ENCODE peak calls at places on chromosomes 12 and 14, in nine cellular contexts. K is K562, F is PC-9, D is psoas muscle, R is lower lobe of right lung, B is neuronal stem cell, E is uterus, I is cardiac muscle cell, U is endothelial cell of umbilical vein. M is an unnamed sample. For H3K4me1 and H3K27me3, the result is how much of the 10 kb centered on the place peaks cover.

GRCh38 chr12:26630546-26631027 is 202.4 kb downstream of the ITPR2 start:
- DNase-seq in U (peak), R (no peak), B (no peak), F (peak), E (peak), D (no peak), K (no peak), I (no peak), M (no peak)

GRCh38 chr12:57182918-57183575 is 33.5 kb upstream of the NXPH4 start:
- DNase-seq in K (peak), B (peak), R (peak), D (peak), U (peak), I (peak), F (peak), E (peak), M (peak)

GRCh38 chr14:22338381-22338780 is 250.6 kb downstream of the DAD1 start:
- DNase-seq in F (no peak), E (no peak), R (no peak), K (no peak), I (no peak), B (no peak), D (no peak), U (no peak), M (no peak)

GRCh38 chr14:91164676-91165075 is 50.8 kb downstream of the DGLUCY start:
- DNase-seq in U (no peak), K (no peak), D (peak), E (no peak), R (peak), B (no peak), I (no peak), F (peak), M (no peak)

GRCh38 chr12:64670856-64671639 is 60.8 kb downstream of the RASSF3 start:
- DNase-seq in D (no peak), I (peak), R (no peak), B (no peak), K (no peak), F (peak), E (peak), U (peak), M (no peak)

GRCh38 chr12:85405781-85406522 is 125.9 kb downstream of the ALX1 start:
- DNase-seq in K (no peak), I (no peak), U (no peak), B (no peak), D (no peak), F (no peak), E (no peak), R (no peak), M (no peak)

GRCh38 chr12:49706351-49707126 is 666 bp downstream of the FMNL3 start:
- DNase-seq in I (peak), U (peak), B (no peak), K (peak), D (peak), F (peak), R (peak), E (no peak), M (peak)

GRCh38 chr12:118354903-118355302 is 17.8 kb downstream of the TAOK3 start:
- DNase-seq in F (no peak), E (no peak), K (no peak), D (no peak), I (no peak), U (no peak), R (no peak), B (no peak), M (no peak)

GRCh38 chr14:56807586-56808168 is 2.6 kb downstream of the OTX2 start:
- DNase-seq in U (no peak), R (no peak), K (no peak), B (no peak), E (no peak), I (peak), F (no peak), D (no peak), M (no peak)
- H3K27ac ChIP-seq in U (no peak), R (no peak), K (no peak), B (peak), E (no peak), I (no peak), F (no peak), D (no peak), M (no peak)

GRCh38 chr12:132066345-132066685 is 77.8 kb downstream of the DDX51 start:
- DNase-seq in U (no peak), R (no peak), E (no peak), I (no peak), B (no peak), K (no peak), F (no peak), D (no peak), M (no peak)
- H3K4me1 ChIP-seq in U (under half), R (under half), E (under half), I (under half), B (under half), K (under half), F (under half), D (under half), M (under half)

GRCh38 chr14:52348796-52349195 is 34.7 kb downstream of the PTGER2 start:
- DNase-seq in K (no peak), F (no peak), I (no peak), E (no peak), B (no peak), U (no peak), D (no peak), R (no peak), M (no peak)

GRCh38 chr14:52348279-52348678 is 34.2 kb downstream of the PTGER2 start:
- DNase-seq in I (no peak), K (no peak), R (no peak), F (no peak), B (no peak), D (no peak), E (no peak), U (no peak), M (no peak)

GRCh38 chr14:52350445-52350844 is 36.3 kb downstream of the PTGER2 start:
- DNase-seq in D (no peak), F (no peak), U (no peak), E (no peak), R (no peak), K (no peak), I (no peak), B (no peak), M (no peak)

GRCh38 chr14:52349731-52350130 is 35.6 kb downstream of the PTGER2 start:
- DNase-seq in U (no peak), K (no peak), D (no peak), E (no peak), I (no peak), R (no peak), B (no peak), F (no peak), M (no peak)

GRCh38 chr14:52346778-52347177 is 32.7 kb downstream of the PTGER2 start:
- DNase-seq in B (no peak), F (no peak), U (no peak), E (no peak), K (no peak), I (no peak), D (no peak), R (no peak), M (no peak)
- H3K27me3 ChIP-seq in B (under half), F (under half), U (under half), E (under half), K (under half), I (under half), D (under half), R (under half), M (under half)

GRCh38 chr12:124747426-124748161 is 116.1 kb downstream of the SCARB1 start:
- DNase-seq in U (peak), I (no peak), K (no peak), F (no peak), R (no peak), E (peak), B (no peak), D (no peak), M (no peak)
- H3K27ac ChIP-seq in U (no peak), I (no peak), K (no peak), F (peak), R (no peak), E (peak), B (no peak), D (peak), M (no peak)

GRCh38 chr14:85106491-85106890 is 423.5 kb upstream of the FLRT2 start:
- DNase-seq in F (no peak), I (no peak), U (no peak), R (no peak), B (no peak), D (no peak), K (no peak), E (no peak), M (no peak)

GRCh38 chr14:85102591-85102990 is 427.4 kb upstream of the FLRT2 start:
- DNase-seq in K (no peak), B (no peak), E (no peak), R (no peak), F (no peak), U (no peak), I (no peak), D (no peak), M (no peak)
- H3K4me1 ChIP-seq in K (under half), B (under half), E (under half), R (under half), F (under half), U (under half), I (under half), D (under half), M (under half)

DNA sequence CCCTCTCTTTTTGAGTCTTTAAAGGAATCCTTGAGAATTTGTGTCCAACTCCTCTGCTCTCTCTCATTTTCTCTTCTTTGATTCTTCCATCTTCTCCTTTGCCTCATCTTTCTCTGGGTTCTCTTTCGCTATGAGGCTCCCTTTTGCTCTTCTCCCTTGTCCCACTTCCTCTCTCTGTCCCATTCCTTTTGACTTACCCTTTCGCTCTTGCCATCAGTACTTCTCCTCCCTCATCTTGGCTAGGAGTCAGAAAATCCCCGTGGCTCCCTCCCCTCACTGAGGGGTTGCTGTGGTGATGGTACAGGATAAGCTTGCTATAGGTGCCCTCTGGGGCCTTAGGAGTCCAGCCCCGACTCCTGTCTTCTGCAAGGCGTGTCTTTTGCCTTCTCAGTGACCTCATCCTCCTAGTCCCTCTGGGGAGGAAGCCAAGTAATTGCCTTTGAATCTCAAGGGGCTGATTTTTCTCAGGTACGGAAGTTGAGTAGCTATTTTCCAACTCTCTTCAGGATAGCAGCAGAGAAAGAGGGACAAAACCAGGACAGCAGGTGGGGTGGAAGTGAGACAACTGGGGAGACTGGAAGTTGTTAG is 6.4 kb downstream of the PDE1B start:
- DNase-seq in F (no peak), I (no peak), E (no peak), K (no peak), B (no peak), U (no peak), R (no peak), D (no peak), M (no peak)
- H3K27me3 ChIP-seq in F (half or more), I (half or more), E (under half), K (under half), B (under half), U (under half), R (under half), D (under half), M (under half)

GRCh38 chr12:108696111-108696995 is 35.0 kb downstream of the CORO1C start:
- DNase-seq in U (no peak), I (no peak), D (no peak), R (no peak), B (no peak), K (peak), E (peak), F (peak), M (no peak)
- H3K27ac ChIP-seq in U (no peak), I (peak), D (peak), R (peak), B (no peak), K (peak), E (peak), F (peak), M (peak)

DNA sequence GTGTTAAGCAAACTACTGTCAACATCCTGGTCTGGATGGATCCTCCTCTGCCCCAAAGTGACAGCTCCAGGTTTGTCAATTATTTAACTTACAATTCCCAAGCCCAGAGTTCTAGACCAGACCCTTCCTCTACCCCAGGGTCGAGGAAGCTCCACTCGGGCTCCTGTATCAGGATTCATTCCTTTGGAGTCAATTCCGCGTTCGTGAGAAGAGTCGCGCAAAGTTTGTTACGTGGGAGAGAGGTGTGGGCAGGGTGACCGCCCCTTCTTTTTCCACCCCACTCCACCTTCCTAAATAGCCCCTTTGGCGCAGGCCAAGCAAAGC is 479 bp downstream of the SEL1L start:
- DNase-seq in R (no peak), K (no peak), E (no peak), F (no peak), U (no peak), D (no peak), I (no peak), B (no peak), M (no peak)
- H3K4me1 ChIP-seq in R (half or more), K (under half), E (under half), F (under half), U (under half), D (under half), I (under half), B (under half), M (under half)